ENCODE peak calls at places on chromosomes 4 and X, in ten cellular contexts. G, Y, F, P, V, N, I, U, H and L are unnamed samples.

GRCh38 chr4:71377561-71377960 is 38.7 kb downstream of the SLC4A4 start:
- DNase-seq in G (peak), Y (no peak), F (peak), P (no peak), V (no peak), N (no peak), I (peak), U (no peak), H (no peak), L (no peak)

GRCh38 chr4:153114771-153115321 is 89.4 kb upstream of the TRIM2 start:
- DNase-seq in G (peak), Y (no peak), F (peak), P (peak), V (no peak), N (no peak), I (no peak), U (peak), H (peak), L (peak)

GRCh38 chr4:24032371-24032989 is 142.6 kb upstream of the PPARGC1A start:
- DNase-seq in G (no peak), Y (no peak), F (peak), P (no peak), V (no peak), N (peak), I (no peak), U (no peak), H (no peak), L (no peak)

GRCh38 chrX:110795645-110796510 is at the start of gene CHRDL1:
- DNase-seq in G (no peak), Y (no peak), F (peak), P (no peak), V (peak), N (no peak), I (no peak), U (no peak), H (no peak), L (no peak)

GRCh38 chrX:150269613-150270254 is 93.4 kb upstream of the MAMLD1 start:
- DNase-seq in G (no peak), Y (no peak), F (no peak), P (no peak), V (no peak), N (no peak), I (no peak), U (no peak), H (no peak), L (no peak)

GRCh38 chrX:3711331-3711917 is 2.0 kb downstream of the PRKX start:
- DNase-seq in G (no peak), Y (no peak), F (no peak), P (peak), V (no peak), N (peak), I (no peak), U (no peak), H (no peak), L (no peak)

GRCh38 chr4:151537726-151538125 is 128.8 kb downstream of the FHIP1A start:
- DNase-seq in G (no peak), Y (no peak), F (no peak), P (no peak), V (no peak), N (no peak), I (no peak), U (no peak), H (no peak), L (no peak)

GRCh38 chr4:25113915-25114904 is 46.0 kb downstream of the SEPSECS start:
- DNase-seq in G (peak), Y (no peak), F (peak), P (no peak), V (no peak), N (no peak), I (peak), U (no peak), H (no peak), L (no peak)

GRCh38 chr4:23887989-23888388 is 1.9 kb downstream of the PPARGC1A start:
- DNase-seq in G (no peak), Y (no peak), F (no peak), P (no peak), V (no peak), N (no peak), I (no peak), U (no peak), H (no peak), L (no peak)

GRCh38 chr4:76882630-76883029 is 15.3 kb downstream of the SOWAHB start:
- DNase-seq in G (no peak), Y (no peak), F (no peak), P (no peak), V (no peak), N (no peak), I (no peak), U (no peak), H (no peak), L (no peak)

GRCh38 chrX:105191878-105192277 is 28.6 kb downstream of the TEX13A start:
- DNase-seq in G (peak), Y (no peak), F (peak), P (no peak), V (no peak), N (peak), I (no peak), U (no peak), H (no peak), L (no peak)

GRCh38 chr4:56049428-56050212 is 100.9 kb downstream of the CEP135 start:
- DNase-seq in G (peak), Y (peak), F (peak), P (no peak), V (peak), N (peak), I (peak), U (peak), H (no peak), L (peak)

GRCh38 chr4:152245706-152246105 is 290.2 kb downstream of the FBXW7 start:
- DNase-seq in G (no peak), Y (no peak), F (no peak), P (no peak), V (no peak), N (no peak), I (no peak), U (no peak), H (no peak), L (no peak)

GRCh38 chr4:82201303-82201702 is 172.5 kb downstream of the HNRNPD start:
- DNase-seq in G (peak), Y (no peak), F (peak), P (no peak), V (no peak), N (no peak), I (no peak), U (no peak), H (no peak), L (no peak)

GRCh38 chr4:85681194-85681803 is 206.3 kb downstream of the ARHGAP24 start:
- DNase-seq in G (no peak), Y (no peak), F (peak), P (no peak), V (peak), N (peak), I (no peak), U (no peak), H (no peak), L (no peak)

GRCh38 chr4:14560577-14560976 is 441.7 kb upstream of the CPEB2 start:
- DNase-seq in G (no peak), Y (no peak), F (no peak), P (no peak), V (no peak), N (no peak), I (no peak), U (no peak), H (no peak), L (no peak)

GRCh38 chrX:34350552-34350951 is 218.4 kb upstream of the FAM47A start:
- DNase-seq in G (peak), Y (no peak), F (peak), P (no peak), V (no peak), N (no peak), I (no peak), U (no peak), H (no peak), L (no peak)

GRCh38 chr4:101345596-101346311 is 1.6 kb downstream of the PPP3CA start:
- DNase-seq in G (peak), Y (peak), F (peak), P (peak), V (peak), N (peak), I (peak), U (peak), H (peak), L (peak)

GRCh38 chrX:25277574-25277973 is 261.8 kb upstream of the ARX start:
- DNase-seq in G (no peak), Y (no peak), F (no peak), P (no peak), V (no peak), N (no peak), I (no peak), U (no peak), H (no peak), L (no peak)